ENCODE peak calls at places on chromosomes 5 and 9, in five cellular contexts. One of them, this sample, is unnamed.

GRCh38 chr9:78368236-78368635 is 71.3 kb downstream of the PSAT1 start:
- DNase-seq in AG04449: no peak
- DNase-seq in nephron progenitor cell: no peak
- DNase-seq in DMS 273 treated with DMSO at 0.1 percent for 48 hours: no peak
- DNase-seq in cardiac fibroblast: no peak
- DNase-seq in this sample: no peak

GRCh38 chr5:73497537-73498056 is 645 bp upstream of the BTF3 start:
- DNase-seq in AG04449: no peak
- DNase-seq in nephron progenitor cell: no peak
- DNase-seq in DMS 273 treated with DMSO at 0.1 percent for 48 hours: no peak
- DNase-seq in cardiac fibroblast: no peak
- DNase-seq in this sample: no peak

GRCh38 chr5:94153736-94154450 is 412.5 kb upstream of the POU5F2 start:
- DNase-seq in AG04449: no peak
- DNase-seq in nephron progenitor cell: no peak
- DNase-seq in DMS 273 treated with DMSO at 0.1 percent for 48 hours: no peak
- DNase-seq in cardiac fibroblast: no peak
- DNase-seq in this sample: no peak

GRCh38 chr5:43582082-43583005 is 20.6 kb upstream of the NNT start:
- DNase-seq in AG04449: no peak
- DNase-seq in nephron progenitor cell: no peak
- DNase-seq in DMS 273 treated with DMSO at 0.1 percent for 48 hours: no peak
- DNase-seq in cardiac fibroblast: no peak
- DNase-seq in this sample: no peak

GRCh38 chr5:101024299-101024698 is 121.2 kb upstream of the ST8SIA4 start:
- DNase-seq in AG04449: no peak
- DNase-seq in nephron progenitor cell: no peak
- DNase-seq in DMS 273 treated with DMSO at 0.1 percent for 48 hours: no peak
- DNase-seq in cardiac fibroblast: no peak
- DNase-seq in this sample: no peak

GRCh38 chr9:135575995-135576631 is 14.6 kb downstream of the PAEP start:
- DNase-seq in AG04449: no peak
- DNase-seq in nephron progenitor cell: no peak
- DNase-seq in DMS 273 treated with DMSO at 0.1 percent for 48 hours: no peak
- DNase-seq in cardiac fibroblast: no peak
- DNase-seq in this sample: no peak

GRCh38 chr5:112183103-112183634 is 235.9 kb downstream of the EPB41L4A start:
- DNase-seq in AG04449: no peak
- DNase-seq in nephron progenitor cell: peak
- DNase-seq in DMS 273 treated with DMSO at 0.1 percent for 48 hours: no peak
- DNase-seq in cardiac fibroblast: peak
- DNase-seq in this sample: no peak

GRCh38 chr9:130073373-130073772 is 19.7 kb downstream of the GPR107 start:
- DNase-seq in AG04449: no peak
- DNase-seq in nephron progenitor cell: no peak
- DNase-seq in DMS 273 treated with DMSO at 0.1 percent for 48 hours: no peak
- DNase-seq in cardiac fibroblast: peak
- DNase-seq in this sample: no peak

GRCh38 chr5:115435065-115435775 is 109.4 kb downstream of the FEM1C start:
- DNase-seq in AG04449: no peak
- DNase-seq in nephron progenitor cell: no peak
- DNase-seq in DMS 273 treated with DMSO at 0.1 percent for 48 hours: peak
- DNase-seq in cardiac fibroblast: no peak
- DNase-seq in this sample: no peak

GRCh38 chr5:67831081-67831480 is 384.5 kb upstream of the PIK3R1 start:
- DNase-seq in AG04449: no peak
- DNase-seq in nephron progenitor cell: no peak
- DNase-seq in DMS 273 treated with DMSO at 0.1 percent for 48 hours: no peak
- DNase-seq in cardiac fibroblast: no peak
- DNase-seq in this sample: no peak

GRCh38 chr9:98786750-98787510 is 9.4 kb downstream of the ANKS6 start:
- DNase-seq in AG04449: no peak
- DNase-seq in nephron progenitor cell: no peak
- DNase-seq in DMS 273 treated with DMSO at 0.1 percent for 48 hours: no peak
- DNase-seq in cardiac fibroblast: no peak
- DNase-seq in this sample: no peak

GRCh38 chr5:32960340-32961065 is 249.4 kb downstream of the NPR3 start:
- DNase-seq in AG04449: no peak
- DNase-seq in nephron progenitor cell: no peak
- DNase-seq in DMS 273 treated with DMSO at 0.1 percent for 48 hours: no peak
- DNase-seq in cardiac fibroblast: peak
- DNase-seq in this sample: no peak

GRCh38 chr5:136070486-136071285 is 41.9 kb downstream of the TGFBI start:
- DNase-seq in AG04449: no peak
- DNase-seq in nephron progenitor cell: no peak
- DNase-seq in DMS 273 treated with DMSO at 0.1 percent for 48 hours: peak
- DNase-seq in cardiac fibroblast: no peak
- DNase-seq in this sample: no peak

GRCh38 chr5:144142030-144142825 is 28.2 kb downstream of the YIPF5 start:
- DNase-seq in AG04449: no peak
- DNase-seq in nephron progenitor cell: no peak
- DNase-seq in DMS 273 treated with DMSO at 0.1 percent for 48 hours: peak
- DNase-seq in cardiac fibroblast: peak
- DNase-seq in this sample: peak

GRCh38 chr9:121736964-121737462 is 85.6 kb downstream of the DAB2IP start:
- DNase-seq in AG04449: no peak
- DNase-seq in nephron progenitor cell: peak
- DNase-seq in DMS 273 treated with DMSO at 0.1 percent for 48 hours: no peak
- DNase-seq in cardiac fibroblast: no peak
- DNase-seq in this sample: peak

GRCh38 chr5:107542428-107542827 is 128.3 kb downstream of the EFNA5 start:
- DNase-seq in AG04449: no peak
- DNase-seq in nephron progenitor cell: no peak
- DNase-seq in DMS 273 treated with DMSO at 0.1 percent for 48 hours: peak
- DNase-seq in cardiac fibroblast: peak
- DNase-seq in this sample: peak

GRCh38 chr9:71683598-71684235 is 84.6 kb downstream of the CEMIP2 start:
- DNase-seq in AG04449: no peak
- DNase-seq in nephron progenitor cell: peak
- DNase-seq in DMS 273 treated with DMSO at 0.1 percent for 48 hours: no peak
- DNase-seq in cardiac fibroblast: peak
- DNase-seq in this sample: no peak

GRCh38 chr9:106897223-106897622 is 34.3 kb downstream of the ZNF462 start:
- DNase-seq in AG04449: no peak
- DNase-seq in nephron progenitor cell: no peak
- DNase-seq in DMS 273 treated with DMSO at 0.1 percent for 48 hours: no peak
- DNase-seq in cardiac fibroblast: peak
- DNase-seq in this sample: no peak

GRCh38 chr9:85043248-85043647 is 373.7 kb downstream of the NTRK2 start:
- DNase-seq in AG04449: no peak
- DNase-seq in nephron progenitor cell: no peak
- DNase-seq in DMS 273 treated with DMSO at 0.1 percent for 48 hours: no peak
- DNase-seq in cardiac fibroblast: no peak
- DNase-seq in this sample: no peak

GRCh38 chr9:129322641-129323375 is 144.7 kb upstream of the IER5L start:
- DNase-seq in AG04449: no peak
- DNase-seq in nephron progenitor cell: no peak
- DNase-seq in DMS 273 treated with DMSO at 0.1 percent for 48 hours: no peak
- DNase-seq in cardiac fibroblast: no peak
- DNase-seq in this sample: no peak

GRCh38 chr9:125574136-125574877 is 132.7 kb downstream of the MAPKAP1 start:
- DNase-seq in AG04449: no peak
- DNase-seq in nephron progenitor cell: no peak
- DNase-seq in DMS 273 treated with DMSO at 0.1 percent for 48 hours: no peak
- DNase-seq in cardiac fibroblast: no peak
- DNase-seq in this sample: no peak

GRCh38 chr5:78005021-78005785 is 229.1 kb upstream of the TBCA start:
- DNase-seq in AG04449: no peak
- DNase-seq in nephron progenitor cell: no peak
- DNase-seq in DMS 273 treated with DMSO at 0.1 percent for 48 hours: no peak
- DNase-seq in cardiac fibroblast: peak
- DNase-seq in this sample: no peak

GRCh38 chr5:101687630-101688029 is 608.5 kb downstream of the SLCO4C1 start:
- DNase-seq in AG04449: no peak
- DNase-seq in nephron progenitor cell: no peak
- DNase-seq in DMS 273 treated with DMSO at 0.1 percent for 48 hours: no peak
- DNase-seq in cardiac fibroblast: no peak
- DNase-seq in this sample: no peak